ENCODE peak calls at places on chromosomes 13 and 19, in four cellular contexts. Y is cardiac fibroblast, Q is HEK293T, J is Karpas-422. Z is an unnamed sample.

GRCh38 chr13:92175330-92175729 is 776.9 kb downstream of the GPC5 start:
- DNase-seq in Y (peak), Q (peak), J (peak), Z (peak)

GRCh38 chr19:12665646-12666304 is 767 bp downstream of the MAN2B1 start:
- DNase-seq in J (peak), Q (no peak), Y (no peak), Z (no peak)

GRCh38 chr19:10518444-10519361 is 1.5 kb upstream of the S1PR5 start:
- DNase-seq in J (peak), Q (no peak), Y (no peak), Z (no peak)

GRCh38 chr19:7067716-7068115 is 1.8 kb upstream of the ZNF557 start:
- DNase-seq in J (no peak), Y (peak), Q (no peak), Z (peak)

GRCh38 chr19:18388328-18389094 is 2.6 kb downstream of the GDF15 start:
- DNase-seq in J (peak), Y (peak), Q (peak), Z (peak)

GRCh38 chr19:41302624-41303351 is 7.2 kb upstream of the CCDC97 start:
- DNase-seq in J (no peak), Q (no peak), Y (no peak), Z (no peak)

GRCh38 chr19:19911150-19911549 is 10.4 kb downstream of the ZNF93 start:
- DNase-seq in Y (peak), J (no peak), Q (no peak), Z (no peak)

GRCh38 chr13:33307820-33308219 is 22.3 kb upstream of the STARD13 start:
- DNase-seq in Q (no peak), Y (no peak), J (no peak), Z (no peak)

GRCh38 chr13:113074401-113074800 is 31.2 kb upstream of the F7 start:
- DNase-seq in Q (no peak), Y (no peak), J (no peak), Z (no peak)

GRCh38 chr13:33153421-33154381 is 131.9 kb downstream of the STARD13 start:
- DNase-seq in J (peak), Q (no peak), Y (peak), Z (no peak)

Z was measured in GM03348.